ENCODE peak calls at places on chromosome 21, in seven cellular contexts. A is ovary, G is suprapubic skin, D is adrenal gland, E is breast epithelium, Z is IMR-90, H is heart left ventricle. L is an unnamed sample.

GRCh38 chr21:16113052-16113715 is 383.4 kb downstream of the USP25 start:
- DNase-seq in A (no peak), D (no peak), Z (peak; percentile 16), H (no peak), G (no peak), E (no peak), L (no peak)

GRCh38 chr21:28769683-28770082 is 223.0 kb downstream of the LTN1 start:
- DNase-seq in D (no peak), Z (no peak), H (no peak), G (no peak), E (no peak), A (no peak), L (no peak)

GRCh38 chr21:45972716-45973474 is 8.7 kb upstream of the COL6A1 start:
- DNase-seq in E (peak; percentile 51), A (peak; percentile 95), Z (peak; percentile 92), G (peak; percentile 85), H (peak; percentile 93), D (peak; percentile 54), L (no peak)

GRCh38 chr21:15195104-15195503 is 130.3 kb upstream of the NRIP1 start:
- DNase-seq in H (no peak), E (no peak), G (no peak), A (no peak), Z (no peak), D (no peak), L (no peak)

GRCh38 chr21:44849616-44850130 is 23.8 kb downstream of the PTTG1IP start:
- DNase-seq in Z (no peak), G (no peak), H (no peak), E (no peak), D (no peak), A (no peak), L (no peak)

GRCh38 chr21:19181604-19182140 is 778.1 kb upstream of the TMPRSS15 start:
- DNase-seq in D (no peak), H (no peak), E (no peak), A (no peak), G (no peak), Z (no peak), L (no peak)

GRCh38 chr21:36859744-36860501 is 106.5 kb downstream of the HLCS start:
- DNase-seq in D (peak; percentile 88), H (peak; percentile 85), A (peak; percentile 63), G (peak; percentile 83), Z (peak; percentile 29), E (no peak), L (no peak)

GRCh38 chr21:27674037-27674436 is 707.1 kb upstream of the ADAMTS5 start:
- DNase-seq in Z (peak; percentile 88), H (no peak), A (no peak), D (no peak), G (no peak), E (no peak), L (no peak)

GRCh38 chr21:36554411-36555157 is 74.7 kb upstream of the CLDN14 start:
- DNase-seq in D (no peak), E (no peak), Z (no peak), A (no peak), H (no peak), G (no peak), L (no peak)

GRCh38 chr21:46155514-46156377 is at the start of gene FTCD:
- DNase-seq in A (peak; percentile 19), E (peak; percentile 42), Z (no peak), G (peak; percentile 46), D (no peak), H (no peak), L (no peak)

GRCh38 chr21:14688412-14688811 is 142.3 kb upstream of the SAMSN1 start:
- DNase-seq in H (no peak), D (no peak), Z (no peak), G (no peak), A (no peak), E (no peak), L (no peak)

GRCh38 chr21:28771790-28772501 is 220.7 kb downstream of the LTN1 start:
- DNase-seq in Z (peak; percentile 91), E (no peak), D (no peak), G (no peak), A (no peak), H (no peak), L (no peak)

GRCh38 chr21:15455819-15456462 is 273.8 kb upstream of the USP25 start:
- DNase-seq in Z (no peak), G (no peak), H (no peak), E (no peak), D (no peak), A (no peak), L (no peak)

GRCh38 chr21:30269803-30270530 is 12.8 kb downstream of the KRTAP24-1 start:
- DNase-seq in Z (no peak), A (no peak), E (no peak), H (no peak), D (no peak), G (no peak), L (no peak)

GRCh38 chr21:44455524-44456206 is 355 bp downstream of the LRRC3 start:
- DNase-seq in G (no peak), Z (no peak), D (peak; percentile 58), H (peak; percentile 66), E (no peak), A (peak; percentile 43), L (peak; percentile 25)

GRCh38 chr21:14114251-14114650 is 96.5 kb downstream of the LIPI start:
- DNase-seq in E (no peak), A (no peak), D (no peak), Z (no peak), G (no peak), H (no peak), L (no peak)

GRCh38 chr21:28150778-28151177 is 841.9 kb downstream of the LTN1 start:
- DNase-seq in E (no peak), D (no peak), G (no peak), Z (peak; percentile 73), A (no peak), H (no peak), L (no peak)

GRCh38 chr21:37193676-37194075 is 73.5 kb downstream of the VPS26C start:
- DNase-seq in G (no peak), D (no peak), H (no peak), Z (no peak), A (no peak), E (no peak), L (no peak)

GRCh38 chr21:33112151-33112550 is 42.2 kb downstream of the OLIG1 start:
- DNase-seq in G (no peak), E (no peak), Z (no peak), D (no peak), H (no peak), A (no peak), L (no peak)

GRCh38 chr21:33111577-33111976 is 41.6 kb downstream of the OLIG1 start:
- DNase-seq in A (no peak), H (no peak), G (no peak), D (no peak), Z (no peak), E (no peak), L (no peak)

GRCh38 chr21:33112670-33113596 is 43.0 kb downstream of the OLIG1 start:
- DNase-seq in H (no peak), Z (no peak), E (no peak), D (no peak), A (no peak), G (no peak), L (no peak)

GRCh38 chr21:33109574-33110339 is 39.8 kb downstream of the OLIG1 start:
- DNase-seq in A (no peak), E (no peak), H (no peak), D (no peak), G (no peak), Z (no peak), L (peak; percentile 39)

DNA sequence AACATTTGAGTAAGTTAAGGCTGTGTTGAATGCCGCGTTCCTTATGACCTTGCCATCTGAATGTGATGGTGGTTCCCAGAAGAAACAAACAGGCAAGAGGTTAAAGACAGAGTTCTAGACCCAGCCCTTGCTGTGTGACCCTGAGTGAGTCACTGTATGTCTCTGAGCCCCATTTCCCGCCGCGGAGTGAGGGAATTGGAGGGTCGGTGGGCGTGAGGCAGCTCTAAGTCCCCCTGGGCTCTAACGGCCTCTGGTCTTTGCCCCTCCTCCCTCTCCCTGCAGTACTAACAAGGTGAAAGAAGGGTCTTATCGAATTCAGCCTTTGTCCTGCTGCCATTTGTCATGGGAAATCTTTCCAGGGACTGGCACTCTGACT is 40.4 kb downstream of the OLIG1 start:
- DNase-seq in G (no peak), E (no peak), D (no peak), Z (no peak), H (no peak), A (no peak), L (no peak)
- H3K27me3 ChIP-seq in G (peaks cover 78% of the 10 kb centered on the region), E (peaks cover 53% of the 10 kb centered on the region), D (peaks cover 59% of the 10 kb centered on the region), Z (peaks cover 67% of the 10 kb centered on the region), H (peaks cover 44% of the 10 kb centered on the region), A (no peaks in the 10 kb centered on the region), L (peaks cover 8% of the 10 kb centered on the region)

DNA sequence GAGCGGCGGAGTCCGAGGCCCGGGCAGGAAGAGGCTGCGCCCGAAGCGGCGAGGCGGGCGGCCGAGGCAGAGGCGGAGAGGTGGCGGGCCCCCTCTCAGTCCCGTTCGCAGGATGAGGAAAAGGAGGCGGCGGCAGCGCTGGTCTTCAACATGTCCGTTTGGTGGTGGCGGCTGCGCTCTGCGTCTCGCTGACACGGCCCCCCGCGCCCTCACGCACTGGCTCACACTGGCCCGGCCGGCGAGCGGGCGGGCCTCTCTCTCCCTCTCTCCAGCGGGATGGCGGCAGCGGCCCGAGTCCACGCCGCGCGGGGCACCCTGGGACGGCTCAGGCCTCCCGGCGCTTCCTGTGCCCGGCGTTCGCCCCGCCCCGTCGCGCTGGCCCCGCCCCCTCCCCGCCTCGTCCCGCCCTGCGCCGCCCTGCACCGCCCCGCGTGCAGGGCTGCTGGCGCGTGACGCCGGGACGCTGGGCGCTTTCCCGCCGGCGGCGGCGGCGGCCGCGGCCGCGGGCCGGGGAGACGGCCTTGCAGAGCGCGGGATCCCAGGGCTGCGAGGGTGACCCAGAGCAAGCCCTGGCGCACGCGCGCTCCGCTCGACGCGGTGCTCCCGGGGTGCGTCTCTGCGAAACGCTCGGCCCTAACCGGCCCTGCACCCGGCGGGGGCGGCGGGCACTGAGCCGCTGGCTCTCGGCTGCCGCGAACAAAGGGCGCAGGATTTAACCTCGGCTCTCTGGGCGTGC is at the start of gene SCAF4:
- DNase-seq in A (peak; percentile 90), G (peak; percentile 92), H (peak; percentile 95), Z (peak; percentile 87), E (peak; percentile 89), D (peak; percentile 91), L (peak; percentile 88)
- TF ChIP-seq POLR2A in A (peak; percentile 80), G (peak; percentile 86), H (peak; percentile 59), Z (peak; percentile 93), E (peak; percentile 44), D (peak; percentile 87), L (peak; percentile 89)

GRCh38 chr21:41634211-41634694 is 126.3 kb upstream of the TMPRSS2 start:
- DNase-seq in A (no peak), Z (no peak), G (no peak), E (no peak), H (no peak), D (no peak), L (peak; percentile 63)
- H3K4me1 ChIP-seq in A (no peaks in the 10 kb centered on the region), Z (peaks cover 5% of the 10 kb centered on the region), G (peaks cover 32% of the 10 kb centered on the region), E (peaks cover 3% of the 10 kb centered on the region), H (no peaks in the 10 kb centered on the region), D (no peaks in the 10 kb centered on the region), L (no peaks in the 10 kb centered on the region)

DNA sequence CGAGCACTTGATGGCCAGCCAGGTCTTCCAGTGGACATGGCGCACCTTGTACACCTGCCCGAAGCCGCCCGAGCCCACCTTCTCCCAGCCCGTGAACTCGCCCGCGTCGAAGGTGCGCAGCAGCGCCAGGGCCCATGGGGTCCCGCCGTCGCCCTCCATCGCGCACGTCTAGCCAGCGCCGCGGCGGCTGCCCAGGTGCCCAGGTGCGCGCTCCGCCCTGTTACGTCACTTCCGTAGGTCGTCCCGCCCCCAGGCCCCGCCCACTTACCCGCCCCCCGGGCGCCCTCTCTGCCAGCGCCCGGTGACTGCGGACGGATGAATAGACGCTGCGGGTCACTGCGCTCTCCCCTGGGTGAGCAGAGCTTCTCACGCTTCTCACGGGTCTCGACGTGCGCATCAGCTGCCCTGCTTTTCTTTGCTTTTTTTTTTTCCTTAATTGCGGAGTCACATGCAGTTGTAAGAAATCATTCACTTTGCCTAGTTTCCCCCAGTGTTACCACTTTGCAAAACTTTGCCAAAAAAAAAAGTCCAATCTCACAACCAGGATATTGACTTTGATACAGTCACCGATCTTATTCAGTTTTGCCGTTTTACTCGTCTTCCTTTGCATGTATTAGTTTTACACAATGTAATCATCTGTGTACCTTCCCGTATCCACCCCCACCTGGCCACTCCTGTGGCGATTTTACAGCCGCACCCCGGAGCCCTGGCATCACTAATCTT is at the start of gene RIPK4:
- DNase-seq in Z (peak; percentile 23), H (no peak), A (no peak), E (peak; percentile 91), G (peak; percentile 74), D (no peak), L (peak; percentile 90)
- H3K27me3 ChIP-seq in Z (peaks cover 95% of the 10 kb centered on the region), H (peaks cover 83% of the 10 kb centered on the region), A (no peaks in the 10 kb centered on the region), E (peaks cover 29% of the 10 kb centered on the region), G (peaks cover 70% of the 10 kb centered on the region), D (peaks cover 74% of the 10 kb centered on the region), L (no peaks in the 10 kb centered on the region)

L was measured in prostate gland.